ENCODE peak calls at places on chromosomes 3 and 15, in four cellular contexts. Q is activated effector memory CD4-positive, alpha-beta T cell treated with anti-CD3 and anti-CD28 coated beads, Interleukin-2, amount 50 U/mL, for 16 hours; G is AG10803; O is progenitor cell of endocrine pancreas. Z is an unnamed sample.

GRCh38 chr3:33360136-33360825 is 79.9 kb downstream of the UBP1 start:
- DNase-seq in Q (no peak), G (peak), O (no peak), Z (no peak)

GRCh38 chr15:100114100-100114499 is 227.7 kb downstream of the ADAMTS17 start:
- DNase-seq in Q (no peak), G (peak), O (no peak), Z (peak)

GRCh38 chr3:89072671-89073070 is 34.8 kb upstream of the EPHA3 start:
- DNase-seq in Q (no peak), G (no peak), O (no peak), Z (no peak)

GRCh38 chr3:99929409-99930139 is 111.9 kb downstream of the CMSS1 start:
- DNase-seq in Q (no peak), G (peak), O (no peak), Z (no peak)

GRCh38 chr3:120982608-120983320 is 74.8 kb downstream of the STXBP5L start:
- DNase-seq in Q (no peak), G (no peak), O (no peak), Z (peak)

GRCh38 chr3:56799251-56799882 is 2.4 kb downstream of the ARHGEF3 start:
- DNase-seq in Q (no peak), G (peak), O (no peak), Z (no peak)

GRCh38 chr3:32143849-32144757 is 37.7 kb downstream of the GPD1L start:
- DNase-seq in Q (no peak), G (peak), O (peak), Z (no peak)

GRCh38 chr3:158713094-158713499 is 19.2 kb downstream of the RARRES1 start:
- DNase-seq in Q (no peak), G (no peak), O (no peak), Z (no peak)

GRCh38 chr3:49271047-49271446 is 6.0 kb downstream of the C3orf62 start:
- DNase-seq in Q (no peak), G (no peak), O (no peak), Z (no peak)

GRCh38 chr3:149717391-149718056 is 34.8 kb downstream of the COMMD2 start:
- DNase-seq in Q (no peak), G (peak), O (peak), Z (no peak)

GRCh38 chr15:28886431-28887343 is 913 bp downstream of the APBA2 start:
- DNase-seq in Q (peak), G (no peak), O (no peak), Z (no peak)

GRCh38 chr3:142000341-142000870 is 124.0 kb downstream of the ATP1B3 start:
- DNase-seq in Q (no peak), G (peak), O (no peak), Z (no peak)

GRCh38 chr3:65938676-65939075 is 100.0 kb downstream of the MAGI1 start:
- DNase-seq in Q (no peak), G (no peak), O (no peak), Z (no peak)

GRCh38 chr3:15255215-15255614 is 49.2 kb downstream of the CAPN7 start:
- DNase-seq in Q (no peak), G (no peak), O (no peak), Z (no peak)

GRCh38 chr3:33388374-33389100 is 51.7 kb downstream of the UBP1 start:
- DNase-seq in Q (no peak), G (no peak), O (no peak), Z (no peak)

GRCh38 chr3:111069974-111070751 is 1.5 kb upstream of the NECTIN3 start:
- DNase-seq in Q (no peak), G (no peak), O (no peak), Z (no peak)

GRCh38 chr3:107441617-107442016 is 64.4 kb downstream of the CCDC54 start:
- DNase-seq in Q (no peak), G (no peak), O (no peak), Z (no peak)

GRCh38 chr15:92059036-92059970 is 205.8 kb downstream of the SLCO3A1 start:
- DNase-seq in Q (no peak), G (no peak), O (no peak), Z (no peak)

GRCh38 chr15:57339321-57339720 is 37.0 kb upstream of the CGNL1 start:
- DNase-seq in Q (no peak), G (no peak), O (no peak), Z (no peak)

GRCh38 chr3:30505866-30506517 is 100.4 kb upstream of the TGFBR2 start:
- DNase-seq in Q (no peak), G (peak), O (no peak), Z (no peak)

GRCh38 chr3:23948761-23949160 is 3.7 kb downstream of the NR1D2 start:
- DNase-seq in Q (no peak), G (no peak), O (no peak), Z (no peak)

GRCh38 chr3:16841354-16841753 is 43.4 kb upstream of the PLCL2 start:
- DNase-seq in Q (no peak), G (no peak), O (no peak), Z (no peak)